ENCODE peak calls at places on chromosomes 3 and 15, in five cellular contexts. M, B, O, L and X are unnamed samples.
A peak's percentile ranks its signal among the peaks of the same experiment; 100 is the strongest.

GRCh38 chr15:63344737-63345390 is 36.8 kb downstream of the CA12 start:
- DNase-seq in M (no peak), B (no peak), O (no peak), L (no peak), X (no peak)

GRCh38 chr15:63287109-63287508 is 9.7 kb downstream of the APH1B start:
- DNase-seq in M (no peak), B (no peak), O (no peak), L (no peak), X (no peak)

GRCh38 chr3:8183627-8184026 is 318.0 kb upstream of the LMCD1 start:
- DNase-seq in M (no peak), B (no peak), O (no peak), L (no peak), X (no peak)

GRCh38 chr3:15601399-15602145 is at the start of the genes BTD and HACL1:
- DNase-seq in M (peak; percentile 73), B (peak; percentile 98), O (no peak), L (peak; percentile 99), X (peak; percentile 96)

GRCh38 chr3:110811050-110811449 is 260.6 kb upstream of the NECTIN3 start:
- DNase-seq in M (no peak), B (no peak), O (no peak), L (no peak), X (no peak)

GRCh38 chr15:40769310-40770146 is at the start of gene C15orf62:
- DNase-seq in M (peak; percentile 57), B (no peak), O (no peak), L (peak; percentile 58), X (no peak)

GRCh38 chr3:190003730-190004129 is 117.0 kb downstream of the P3H2 start:
- DNase-seq in M (no peak), B (no peak), O (no peak), L (no peak), X (no peak)

GRCh38 chr3:158395421-158395820 is 175.6 kb upstream of the MLF1 start:
- DNase-seq in M (no peak), B (no peak), O (no peak), L (no peak), X (no peak)

GRCh38 chr3:32313723-32314473 is 75.4 kb downstream of the CMTM8 start:
- DNase-seq in M (no peak), B (no peak), O (no peak), L (no peak), X (no peak)

GRCh38 chr15:77025471-77025901 is 30.6 kb downstream of the PSTPIP1 start:
- DNase-seq in M (no peak), B (peak; percentile 43), O (no peak), L (peak; percentile 8), X (peak; percentile 2)

GRCh38 chr3:24401090-24401810 is 93.4 kb downstream of the THRB start:
- DNase-seq in M (no peak), B (no peak), O (no peak), L (peak; percentile 43), X (no peak)

GRCh38 chr15:65979316-65979715 is 110.0 kb downstream of the RAB11A start:
- DNase-seq in M (no peak), B (no peak), O (no peak), L (no peak), X (peak; percentile 55)

GRCh38 chr15:27456807-27457206 is 485.8 kb downstream of the GABRG3 start:
- DNase-seq in M (no peak), B (no peak), O (no peak), L (no peak), X (no peak)

GRCh38 chr15:101470548-101471239 is 18.8 kb downstream of the PCSK6 start:
- DNase-seq in M (no peak), B (no peak), O (no peak), L (no peak), X (no peak)

GRCh38 chr15:25670025-25670554 is 193.0 kb downstream of the ATP10A start:
- DNase-seq in M (no peak), B (no peak), O (no peak), L (peak; percentile 64), X (peak; percentile 79)

GRCh38 chr3:84136425-84136824 is 822.4 kb upstream of the CADM2 start:
- DNase-seq in M (no peak), B (no peak), O (no peak), L (no peak), X (no peak)

GRCh38 chr3:174815750-174816149 is 43.4 kb upstream of the NAALADL2 start:
- DNase-seq in M (no peak), B (no peak), O (no peak), L (no peak), X (no peak)

GRCh38 chr3:10162147-10162546 is 2.6 kb upstream of the IRAK2 start:
- DNase-seq in M (no peak), B (no peak), O (no peak), L (no peak), X (no peak)

GRCh38 chr3:10437995-10438901 is 67.1 kb downstream of the ATP2B2 start:
- DNase-seq in M (no peak), B (no peak), O (no peak), L (no peak), X (no peak)

GRCh38 chr15:58489289-58489688 is 57.5 kb downstream of the LIPC start:
- DNase-seq in M (no peak), B (no peak), O (no peak), L (no peak), X (no peak)

GRCh38 chr3:142857056-142857455 is 31.8 kb downstream of the PCOLCE2 start:
- DNase-seq in M (no peak), B (no peak), O (no peak), L (no peak), X (peak; percentile 81)

GRCh38 chr3:195889843-195890407 is 18.4 kb downstream of the TNK2 start:
- DNase-seq in M (no peak), B (no peak), O (no peak), L (no peak), X (no peak)

GRCh38 chr3:66255865-66256264 is 35.1 kb downstream of the SLC25A26 start:
- DNase-seq in M (no peak), B (no peak), O (no peak), L (no peak), X (no peak)

GRCh38 chr3:172595648-172596393 is 72.6 kb upstream of the TNFSF10 start:
- DNase-seq in M (no peak), B (no peak), O (no peak), L (peak; percentile 49), X (no peak)

GRCh38 chr3:34995771-34996430 is 643.4 kb upstream of the ARPP21 start:
- DNase-seq in M (no peak), B (no peak), O (no peak), L (no peak), X (no peak)

DNA sequence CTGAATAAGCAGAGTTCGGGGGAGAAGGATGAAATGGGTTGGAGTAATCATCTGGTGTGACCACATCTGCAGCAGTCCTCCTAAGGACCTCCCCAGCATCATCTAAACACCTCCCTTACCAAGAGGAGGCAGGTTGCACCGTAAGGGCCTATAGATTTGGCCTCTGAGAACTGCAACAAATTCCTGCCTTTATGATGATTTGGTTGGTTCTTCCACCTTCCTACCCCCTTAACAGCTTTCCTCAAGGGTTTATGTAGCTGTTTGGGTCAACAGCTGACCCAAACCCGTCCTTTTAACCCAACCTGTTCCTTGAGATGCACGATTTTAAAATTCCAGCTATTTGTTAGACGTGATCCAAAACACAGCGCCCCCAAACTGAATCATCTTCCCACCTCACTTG is 58.2 kb downstream of the AAGAB start:
- DNase-seq in M (no peak), B (no peak), O (no peak), L (no peak), X (no peak)
- TF ChIP-seq POLR2A in M (peak; percentile 20), B (no peak), O (no peak), L (no peak), X (no peak)

DNA sequence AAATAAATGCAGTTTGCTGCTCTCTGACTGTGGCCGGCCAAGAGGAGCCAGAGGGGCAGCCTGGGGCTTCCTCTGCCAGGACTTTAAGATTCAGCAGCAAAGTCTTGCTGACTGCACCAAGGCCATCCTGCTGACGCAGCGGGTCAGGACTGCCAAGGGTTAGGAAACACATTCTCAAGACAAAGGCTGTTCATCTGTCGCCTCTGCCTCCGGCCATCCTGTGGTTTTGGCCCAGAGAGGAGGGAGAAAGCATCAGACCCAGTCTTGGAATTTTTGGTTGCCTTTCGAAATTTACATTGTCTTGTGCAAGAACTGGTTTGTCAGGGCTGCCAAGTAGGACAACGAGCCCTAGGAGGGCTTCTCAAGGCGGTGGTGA is 42.8 kb upstream of the RHO start:
- DNase-seq in M (no peak), B (peak; percentile 96), O (peak; percentile 46), L (peak; percentile 86), X (peak; percentile 52)
- TF ChIP-seq POLR2A in M (no peak), B (no peak), O (no peak), L (no peak), X (no peak)

DNA sequence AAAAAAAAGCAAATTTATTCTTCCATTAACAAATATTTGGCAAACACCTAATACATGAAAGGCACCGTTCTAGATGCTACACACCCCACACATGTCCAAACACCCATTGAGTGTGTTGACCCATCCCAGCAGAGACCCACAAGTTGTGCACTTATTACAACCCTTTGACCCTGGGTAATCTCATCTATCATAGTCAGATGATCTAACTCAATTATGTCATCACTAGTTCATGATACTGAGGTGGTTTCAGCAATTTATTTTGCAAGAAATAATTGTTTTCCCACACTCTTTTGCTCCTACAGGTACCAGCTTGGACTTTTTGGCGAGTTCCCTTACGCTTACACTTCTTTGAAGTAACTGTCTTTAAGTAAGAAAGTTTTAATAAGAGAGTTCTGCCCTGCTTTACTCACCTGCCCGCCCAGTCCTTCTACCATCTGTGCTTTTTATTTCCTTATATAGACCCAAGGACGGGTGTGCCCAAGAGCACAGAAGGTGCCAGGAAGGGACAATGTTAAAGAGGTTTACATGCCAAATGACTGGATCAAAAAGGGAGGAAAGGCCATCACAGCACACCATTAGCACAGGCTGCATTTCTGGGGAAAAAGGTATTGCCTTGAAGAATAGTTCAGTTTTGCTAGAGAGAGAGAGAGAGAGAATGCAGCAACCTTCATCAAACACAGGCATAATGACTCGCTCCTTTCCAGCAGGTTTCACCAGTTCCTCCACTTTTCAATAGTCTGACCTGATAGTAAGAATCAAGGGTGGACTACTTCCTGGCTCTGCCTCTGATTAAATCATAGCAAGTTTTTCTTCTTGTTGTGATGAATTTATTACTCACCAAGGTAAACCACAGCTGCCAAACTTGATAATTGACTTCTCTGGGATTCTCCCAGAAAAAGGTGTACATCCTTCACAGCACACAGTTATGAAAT is 54.5 kb upstream of the ATP11B start:
- DNase-seq in M (no peak), B (no peak), O (no peak), L (no peak), X (no peak)
- TF ChIP-seq POLR2A in M (no peak), B (no peak), O (no peak), L (no peak), X (no peak)

GRCh38 chr15:99574048-99574447 is 8.3 kb downstream of the MEF2A start:
- DNase-seq in M (no peak), B (no peak), O (no peak), L (no peak), X (no peak)
- TF ChIP-seq POLR2A in M (no peak), B (no peak), O (no peak), L (no peak), X (no peak)